ENCODE peak calls at places on chromosomes 4 and X, in seven cellular contexts. One of them, this sample, is unnamed.

GRCh38 chr4:47744253-47744652 is 93.6 kb downstream of the CORIN start:
- DNase-seq in mesothelial cell of epicardium: no peak
- DNase-seq in AG10803: no peak
- DNase-seq in WTC11: no peak
- DNase-seq in BJ: no peak
- DNase-seq in NB4: no peak
- DNase-seq in astrocyte of the spinal cord: no peak
- DNase-seq in this sample: no peak

GRCh38 chr4:168139336-168139735 is 47.0 kb downstream of the ANXA10 start:
- DNase-seq in mesothelial cell of epicardium: no peak
- DNase-seq in AG10803: peak; percentile 13
- DNase-seq in WTC11: no peak
- DNase-seq in BJ: no peak
- DNase-seq in NB4: no peak
- DNase-seq in astrocyte of the spinal cord: peak; percentile 56
- DNase-seq in this sample: no peak

GRCh38 chrX:31588355-31588754 is 516.5 kb upstream of the FTHL17 start:
- DNase-seq in mesothelial cell of epicardium: no peak
- DNase-seq in AG10803: no peak
- DNase-seq in WTC11: no peak
- DNase-seq in BJ: no peak
- DNase-seq in NB4: no peak
- DNase-seq in astrocyte of the spinal cord: no peak
- DNase-seq in this sample: no peak

GRCh38 chr4:84151574-84151973 is 347.5 kb downstream of the NKX6-1 start:
- DNase-seq in mesothelial cell of epicardium: no peak
- DNase-seq in AG10803: no peak
- DNase-seq in WTC11: no peak
- DNase-seq in BJ: no peak
- DNase-seq in NB4: peak; percentile 1
- DNase-seq in astrocyte of the spinal cord: no peak
- DNase-seq in this sample: no peak

GRCh38 chr4:128757712-128758111 is 51.8 kb upstream of the JADE1 start:
- DNase-seq in mesothelial cell of epicardium: no peak
- DNase-seq in AG10803: peak; percentile 3
- DNase-seq in WTC11: no peak
- DNase-seq in BJ: no peak
- DNase-seq in NB4: no peak
- DNase-seq in astrocyte of the spinal cord: no peak
- DNase-seq in this sample: no peak

GRCh38 chr4:158530898-158531297 is 9.2 kb downstream of the RXFP1 start:
- DNase-seq in mesothelial cell of epicardium: no peak
- DNase-seq in AG10803: no peak
- DNase-seq in WTC11: no peak
- DNase-seq in BJ: no peak
- DNase-seq in NB4: no peak
- DNase-seq in astrocyte of the spinal cord: no peak
- DNase-seq in this sample: no peak

GRCh38 chrX:22699591-22700091 is 300.1 kb upstream of the DDX53 start:
- DNase-seq in mesothelial cell of epicardium: no peak
- DNase-seq in AG10803: peak; percentile 1
- DNase-seq in WTC11: no peak
- DNase-seq in BJ: no peak
- DNase-seq in NB4: no peak
- DNase-seq in astrocyte of the spinal cord: peak; percentile 59
- DNase-seq in this sample: no peak

GRCh38 chrX:20217279-20217678 is 49.4 kb downstream of the RPS6KA3 start:
- DNase-seq in mesothelial cell of epicardium: no peak
- DNase-seq in AG10803: peak; percentile 51
- DNase-seq in WTC11: no peak
- DNase-seq in BJ: no peak
- DNase-seq in NB4: no peak
- DNase-seq in astrocyte of the spinal cord: peak; percentile 59
- DNase-seq in this sample: no peak

GRCh38 chr4:141955696-141956095 is 319.3 kb downstream of the IL15 start:
- DNase-seq in mesothelial cell of epicardium: no peak
- DNase-seq in AG10803: peak; percentile 41
- DNase-seq in WTC11: no peak
- DNase-seq in BJ: no peak
- DNase-seq in NB4: no peak
- DNase-seq in astrocyte of the spinal cord: no peak
- DNase-seq in this sample: no peak

GRCh38 chr4:128427832-128428366 is 140.3 kb upstream of the PGRMC2 start:
- DNase-seq in mesothelial cell of epicardium: no peak
- DNase-seq in AG10803: peak; percentile 78
- DNase-seq in WTC11: no peak
- DNase-seq in BJ: peak; percentile 28
- DNase-seq in NB4: peak; percentile 43
- DNase-seq in astrocyte of the spinal cord: peak; percentile 64
- DNase-seq in this sample: no peak

GRCh38 chr4:5638976-5639375 is 69.4 kb downstream of the EVC2 start:
- DNase-seq in mesothelial cell of epicardium: no peak
- DNase-seq in AG10803: peak; percentile 55
- DNase-seq in WTC11: no peak
- DNase-seq in BJ: peak; percentile 41
- DNase-seq in NB4: no peak
- DNase-seq in astrocyte of the spinal cord: peak; percentile 78
- DNase-seq in this sample: no peak

GRCh38 chrX:100829730-100830129 is 9.5 kb downstream of the CSTF2 start:
- DNase-seq in mesothelial cell of epicardium: no peak
- DNase-seq in AG10803: peak; percentile 1
- DNase-seq in WTC11: no peak
- DNase-seq in BJ: no peak
- DNase-seq in NB4: peak; percentile 57
- DNase-seq in astrocyte of the spinal cord: peak; percentile 10
- DNase-seq in this sample: no peak

GRCh38 chr4:26753642-26754041 is 107.0 kb upstream of the STIM2 start:
- DNase-seq in mesothelial cell of epicardium: no peak
- DNase-seq in AG10803: no peak
- DNase-seq in WTC11: no peak
- DNase-seq in BJ: no peak
- DNase-seq in NB4: no peak
- DNase-seq in astrocyte of the spinal cord: peak; percentile 30
- DNase-seq in this sample: no peak

GRCh38 chr4:154578919-154579318 is 11.6 kb downstream of the FGA start:
- DNase-seq in mesothelial cell of epicardium: no peak
- DNase-seq in AG10803: no peak
- DNase-seq in WTC11: no peak
- DNase-seq in BJ: no peak
- DNase-seq in NB4: no peak
- DNase-seq in astrocyte of the spinal cord: no peak
- DNase-seq in this sample: no peak

GRCh38 chrX:16870861-16871584 is 861 bp upstream of the RBBP7 start:
- DNase-seq in mesothelial cell of epicardium: peak; percentile 45
- DNase-seq in AG10803: peak; percentile 19
- DNase-seq in WTC11: peak; percentile 47
- DNase-seq in BJ: no peak
- DNase-seq in NB4: peak; percentile 81
- DNase-seq in astrocyte of the spinal cord: no peak
- DNase-seq in this sample: peak; percentile 13

GRCh38 chr4:109155682-109156243 is 146.7 kb downstream of the COL25A1 start:
- DNase-seq in mesothelial cell of epicardium: no peak
- DNase-seq in AG10803: no peak
- DNase-seq in WTC11: no peak
- DNase-seq in BJ: no peak
- DNase-seq in NB4: no peak
- DNase-seq in astrocyte of the spinal cord: peak; percentile 5
- DNase-seq in this sample: no peak

GRCh38 chr4:15659768-15660394 is 4.7 kb upstream of the FBXL5 start:
- DNase-seq in mesothelial cell of epicardium: no peak
- DNase-seq in AG10803: peak; percentile 82
- DNase-seq in WTC11: no peak
- DNase-seq in BJ: no peak
- DNase-seq in NB4: peak; percentile 95
- DNase-seq in astrocyte of the spinal cord: no peak
- DNase-seq in this sample: no peak

GRCh38 chr4:187999406-187999932 is 3.9 kb downstream of the ZFP42 start:
- DNase-seq in mesothelial cell of epicardium: no peak
- DNase-seq in AG10803: no peak
- DNase-seq in WTC11: no peak
- DNase-seq in BJ: no peak
- DNase-seq in NB4: no peak
- DNase-seq in astrocyte of the spinal cord: no peak
- DNase-seq in this sample: no peak

GRCh38 chr4:149815743-149816142 is at the start of gene IQCM:
- DNase-seq in mesothelial cell of epicardium: no peak
- DNase-seq in AG10803: no peak
- DNase-seq in WTC11: no peak
- DNase-seq in BJ: no peak
- DNase-seq in NB4: no peak
- DNase-seq in astrocyte of the spinal cord: no peak
- DNase-seq in this sample: no peak

GRCh38 chrX:10507181-10507580 is 113.2 kb downstream of the MID1 start:
- DNase-seq in mesothelial cell of epicardium: no peak
- DNase-seq in AG10803: peak; percentile 69
- DNase-seq in WTC11: no peak
- DNase-seq in BJ: no peak
- DNase-seq in NB4: no peak
- DNase-seq in astrocyte of the spinal cord: peak; percentile 59
- DNase-seq in this sample: no peak

GRCh38 chrX:116230136-116230886 is 59.8 kb downstream of the AGTR2 start:
- DNase-seq in mesothelial cell of epicardium: no peak
- DNase-seq in AG10803: no peak
- DNase-seq in WTC11: no peak
- DNase-seq in BJ: no peak
- DNase-seq in NB4: no peak
- DNase-seq in astrocyte of the spinal cord: no peak
- DNase-seq in this sample: no peak

GRCh38 chr4:145887241-145887964 is 51.2 kb downstream of the ZNF827 start:
- DNase-seq in mesothelial cell of epicardium: no peak
- DNase-seq in AG10803: peak; percentile 84
- DNase-seq in WTC11: no peak
- DNase-seq in BJ: peak; percentile 67
- DNase-seq in NB4: no peak
- DNase-seq in astrocyte of the spinal cord: peak; percentile 77
- DNase-seq in this sample: no peak
- TF ChIP-seq CTCF in mesothelial cell of epicardium: no peak
- TF ChIP-seq CTCF in AG10803: peak; percentile 28
- TF ChIP-seq CTCF in WTC11: no peak
- TF ChIP-seq CTCF in BJ: no peak
- TF ChIP-seq CTCF in NB4: no peak
- TF ChIP-seq CTCF in astrocyte of the spinal cord: no peak
- TF ChIP-seq CTCF in this sample: no peak

GRCh38 chr4:122845066-122845465 is 18.4 kb downstream of the FGF2 start:
- DNase-seq in mesothelial cell of epicardium: no peak
- DNase-seq in AG10803: no peak
- DNase-seq in WTC11: no peak
- DNase-seq in BJ: no peak
- DNase-seq in NB4: no peak
- DNase-seq in astrocyte of the spinal cord: no peak
- DNase-seq in this sample: no peak
- TF ChIP-seq CTCF in mesothelial cell of epicardium: no peak
- TF ChIP-seq CTCF in AG10803: no peak
- TF ChIP-seq CTCF in WTC11: no peak
- TF ChIP-seq CTCF in BJ: no peak
- TF ChIP-seq CTCF in NB4: no peak
- TF ChIP-seq CTCF in astrocyte of the spinal cord: no peak
- TF ChIP-seq CTCF in this sample: no peak

DNA sequence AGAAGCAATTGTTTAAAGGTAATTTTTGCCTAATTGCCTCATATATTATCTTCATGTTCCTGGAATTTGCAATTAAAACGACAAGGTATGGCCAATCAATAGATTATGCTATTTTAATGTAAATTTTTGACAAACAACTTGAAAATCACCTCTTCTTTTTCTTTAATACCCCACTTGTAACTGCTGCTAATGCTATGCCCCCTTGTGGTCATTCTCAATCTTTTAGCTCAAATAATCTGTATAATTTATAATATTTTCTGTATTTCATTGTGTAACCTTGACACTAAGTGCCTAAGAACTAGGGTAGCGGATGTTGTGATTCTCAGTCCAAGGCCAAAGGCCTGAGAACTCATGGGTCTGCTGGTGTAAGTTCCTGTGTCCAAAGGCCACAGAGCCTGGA is 831.7 kb upstream of the POU3F4 start:
- DNase-seq in mesothelial cell of epicardium: no peak
- DNase-seq in AG10803: no peak
- DNase-seq in WTC11: no peak
- DNase-seq in BJ: no peak
- DNase-seq in NB4: peak; percentile 17
- DNase-seq in astrocyte of the spinal cord: no peak
- DNase-seq in this sample: no peak
- TF ChIP-seq CTCF in mesothelial cell of epicardium: peak; percentile 43
- TF ChIP-seq CTCF in AG10803: no peak
- TF ChIP-seq CTCF in WTC11: no peak
- TF ChIP-seq CTCF in BJ: no peak
- TF ChIP-seq CTCF in NB4: no peak
- TF ChIP-seq CTCF in astrocyte of the spinal cord: no peak
- TF ChIP-seq CTCF in this sample: peak; percentile 48

GRCh38 chrX:53244610-53245009 is 19.6 kb upstream of the KDM5C start:
- DNase-seq in mesothelial cell of epicardium: no peak
- DNase-seq in AG10803: no peak
- DNase-seq in WTC11: no peak
- DNase-seq in BJ: no peak
- DNase-seq in NB4: no peak
- DNase-seq in astrocyte of the spinal cord: no peak
- DNase-seq in this sample: no peak
- TF ChIP-seq CTCF in mesothelial cell of epicardium: peak; percentile 35
- TF ChIP-seq CTCF in AG10803: peak; percentile 39
- TF ChIP-seq CTCF in WTC11: no peak
- TF ChIP-seq CTCF in BJ: no peak
- TF ChIP-seq CTCF in NB4: no peak
- TF ChIP-seq CTCF in astrocyte of the spinal cord: peak; percentile 49
- TF ChIP-seq CTCF in this sample: peak; percentile 37

GRCh38 chr4:86220137-86220536 is 139.7 kb downstream of the MAPK10 start:
- DNase-seq in mesothelial cell of epicardium: no peak
- DNase-seq in AG10803: peak; percentile 14
- DNase-seq in WTC11: no peak
- DNase-seq in BJ: no peak
- DNase-seq in NB4: no peak
- DNase-seq in astrocyte of the spinal cord: peak; percentile 24
- DNase-seq in this sample: no peak
- TF ChIP-seq CTCF in mesothelial cell of epicardium: no peak
- TF ChIP-seq CTCF in AG10803: no peak
- TF ChIP-seq CTCF in WTC11: no peak
- TF ChIP-seq CTCF in BJ: no peak
- TF ChIP-seq CTCF in NB4: no peak
- TF ChIP-seq CTCF in astrocyte of the spinal cord: no peak
- TF ChIP-seq CTCF in this sample: no peak

GRCh38 chrX:119008122-119008744 is 33.8 kb downstream of the LONRF3 start:
- DNase-seq in mesothelial cell of epicardium: no peak
- DNase-seq in AG10803: peak; percentile 18
- DNase-seq in WTC11: peak; percentile 44
- DNase-seq in BJ: no peak
- DNase-seq in NB4: peak; percentile 29
- DNase-seq in astrocyte of the spinal cord: peak; percentile 23
- DNase-seq in this sample: peak; percentile 35
- TF ChIP-seq CTCF in mesothelial cell of epicardium: peak; percentile 50
- TF ChIP-seq CTCF in AG10803: peak; percentile 74
- TF ChIP-seq CTCF in WTC11: peak; percentile 22
- TF ChIP-seq CTCF in BJ: peak; percentile 71
- TF ChIP-seq CTCF in NB4: peak; percentile 57
- TF ChIP-seq CTCF in astrocyte of the spinal cord: peak; percentile 74
- TF ChIP-seq CTCF in this sample: peak; percentile 67